ENCODE peak calls at places on chromosomes 11 and 22, in four cellular contexts. Z, O, F and V are unnamed samples.

GRCh38 chr11:33227578-33228261 is 29.5 kb upstream of the HIPK3 start:
- DNase-seq in O (no peak), Z (no peak), F (no peak), V (no peak)

GRCh38 chr11:6402561-6402981 is 12.3 kb downstream of the SMPD1 start:
- DNase-seq in F (no peak), O (no peak), Z (no peak), V (no peak)

GRCh38 chr11:3340025-3340424 is 38.9 kb downstream of the ZNF195 start:
- DNase-seq in Z (peak; percentile 10), O (no peak), F (peak; percentile 40), V (no peak)

GRCh38 chr11:36376888-36377758 is 81.0 kb downstream of the PRR5L start:
- DNase-seq in Z (no peak), O (no peak), F (no peak), V (peak; percentile 86)

GRCh38 chr11:11641581-11641980 is 19.8 kb upstream of the GALNT18 start:
- DNase-seq in F (no peak), Z (no peak), O (no peak), V (no peak)

GRCh38 chr11:23205156-23205871 is 345.0 kb upstream of the CCDC179 start:
- DNase-seq in O (no peak), F (no peak), Z (no peak), V (no peak)

GRCh38 chr11:36455658-36456111 is 54.4 kb downstream of the TRAF6 start:
- DNase-seq in Z (no peak), O (no peak), F (no peak), V (no peak)

GRCh38 chr11:109247071-109247470 is 174.9 kb upstream of the C11orf87 start:
- DNase-seq in O (no peak), F (no peak), Z (no peak), V (no peak)

GRCh38 chr11:95715777-95716241 is 73.8 kb downstream of the FAM76B start:
- DNase-seq in O (peak; percentile 3), F (no peak), Z (no peak), V (no peak)

GRCh38 chr11:83172551-83172950 is 15.6 kb downstream of the PCF11 start:
- DNase-seq in Z (no peak), O (no peak), F (no peak), V (no peak)

GRCh38 chr11:128687321-128687720 is 6.6 kb upstream of the FLI1 start:
- DNase-seq in F (peak; percentile 24), O (no peak), Z (no peak), V (peak; percentile 82)

GRCh38 chr11:1449516-1450270 is 36.9 kb downstream of the MOB2 start:
- DNase-seq in Z (no peak), F (no peak), O (no peak), V (no peak)

GRCh38 chr11:10294289-10294953 is 402 bp upstream of the SBF2 start:
- DNase-seq in O (no peak), Z (no peak), F (no peak), V (no peak)

GRCh38 chr11:69335010-69335409 is 41.1 kb downstream of the MYEOV start:
- DNase-seq in Z (no peak), F (no peak), O (no peak), V (no peak)

GRCh38 chr11:63672934-63673539 is 1.9 kb upstream of the ATL3 start:
- DNase-seq in O (peak; percentile 39), F (no peak), Z (no peak), V (no peak)

GRCh38 chr22:37803195-37803635 is 4.5 kb upstream of the GCAT start:
- DNase-seq in F (peak; percentile 86), O (peak; percentile 65), Z (no peak), V (no peak)

GRCh38 chr11:37040921-37041320 is 442.9 kb upstream of the RAG2 start:
- DNase-seq in F (no peak), O (no peak), Z (no peak), V (no peak)

GRCh38 chr11:97979741-97980140 is 1041.0 kb upstream of the CNTN5 start:
- DNase-seq in Z (no peak), F (no peak), O (no peak), V (no peak)

GRCh38 chr11:61384271-61385242 is 7.8 kb upstream of the TMEM216 start:
- DNase-seq in F (peak; percentile 43), O (peak; percentile 39), Z (no peak), V (peak; percentile 53)

GRCh38 chr11:17594686-17595192 is 47.7 kb downstream of the OTOG start:
- DNase-seq in F (no peak), Z (no peak), O (no peak), V (peak; percentile 24)

GRCh38 chr11:22337571-22338464 is at the start of gene SLC17A6:
- DNase-seq in Z (no peak), O (peak; percentile 21), F (no peak), V (no peak)

GRCh38 chr11:72378704-72379383 is 55.5 kb downstream of the CLPB start:
- DNase-seq in F (no peak), Z (no peak), O (no peak), V (no peak)

GRCh38 chr11:72381584-72382090 is 52.7 kb downstream of the CLPB start:
- DNase-seq in F (no peak), O (no peak), Z (no peak), V (no peak)

GRCh38 chr11:72377596-72377995 is 56.7 kb downstream of the CLPB start:
- DNase-seq in F (no peak), Z (no peak), O (no peak), V (no peak)

GRCh38 chr11:72380132-72380503 is 54.2 kb downstream of the CLPB start:
- DNase-seq in O (no peak), Z (no peak), F (no peak), V (no peak)

DNA sequence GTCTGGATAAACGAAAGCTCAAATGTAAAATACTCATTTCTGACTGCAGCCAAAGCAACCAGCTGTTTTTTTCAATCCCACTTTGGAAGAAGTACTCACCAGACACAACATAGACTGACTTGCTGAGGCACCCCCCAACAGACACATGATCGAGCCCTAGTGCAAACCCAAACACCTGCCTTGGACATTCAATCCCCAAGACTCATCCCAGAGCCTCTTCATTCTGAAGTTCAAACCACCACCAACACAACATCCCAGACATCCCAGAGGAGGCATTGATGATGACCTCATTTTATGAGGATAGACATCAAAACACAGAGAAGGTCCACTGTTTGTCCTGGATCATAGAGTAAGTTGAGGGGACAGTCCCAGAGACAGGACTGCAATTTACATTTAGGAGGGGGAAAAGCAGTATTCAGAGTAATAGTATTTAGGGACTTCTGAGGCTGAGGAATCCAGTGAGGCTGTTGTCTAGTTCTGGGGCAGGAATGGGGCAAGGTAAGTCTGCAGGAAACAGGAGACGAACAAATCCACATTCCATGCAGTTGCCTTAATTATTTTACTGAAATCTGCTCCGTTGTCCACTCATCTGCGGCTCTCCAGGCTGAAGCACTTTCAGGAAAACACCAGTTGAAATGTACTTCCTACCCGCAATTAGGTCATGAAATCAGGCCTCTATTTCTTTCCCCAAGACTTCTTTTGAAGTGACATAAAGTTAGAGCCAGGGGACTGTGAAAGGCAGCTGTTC is 54.8 kb downstream of the CLPB start:
- DNase-seq in F (no peak), Z (no peak), O (no peak), V (no peak)
- TF ChIP-seq FOSL1 in F (no peak), Z (no peak), O (no peak), V (no peak)

GRCh38 chr22:40485813-40486610 is 115.6 kb downstream of the SGSM3 start:
- DNase-seq in F (no peak), O (no peak), Z (no peak), V (no peak)
- TF ChIP-seq FOSL1 in F (no peak), O (no peak), Z (no peak), V (no peak)

DNA sequence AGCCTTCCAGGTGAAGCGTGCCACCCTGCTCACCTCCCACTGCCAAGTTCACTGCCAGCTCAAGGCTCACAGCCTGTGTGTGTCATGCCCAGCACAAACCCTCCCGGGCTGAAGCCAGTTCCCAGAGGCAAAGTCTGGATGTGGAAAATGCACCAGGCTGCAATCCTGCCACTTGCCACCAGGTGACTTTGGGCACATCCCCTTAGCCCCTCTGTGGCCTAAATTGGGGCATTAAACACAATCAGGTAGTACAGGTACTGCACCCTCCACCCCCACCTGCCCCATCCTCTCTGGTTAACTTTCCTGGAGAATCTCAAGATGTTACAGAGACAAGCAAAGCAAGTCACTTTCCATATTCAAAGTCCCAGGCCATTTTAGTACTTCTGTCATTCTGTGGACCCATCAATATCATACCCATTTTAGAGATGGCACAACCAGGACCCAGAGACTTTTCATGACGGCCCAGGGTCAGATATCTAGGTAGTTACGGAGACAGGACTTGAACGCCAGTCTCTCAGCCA is 1.8 kb upstream of the RASD2 start:
- DNase-seq in O (no peak), F (peak; percentile 40), Z (peak; percentile 33), V (peak; percentile 87)
- TF ChIP-seq FOSL1 in O (no peak), F (no peak), Z (no peak), V (no peak)

GRCh38 chr11:120139316-120140069 is 1.6 kb upstream of the TRIM29 start:
- DNase-seq in F (no peak), Z (no peak), O (no peak), V (peak; percentile 40)

GRCh38 chr11:120137611-120138521 is at the start of gene TRIM29:
- DNase-seq in O (no peak), F (peak; percentile 20), Z (no peak), V (peak; percentile 59)

GRCh38 chr11:120141144-120142071 is 3.5 kb upstream of the TRIM29 start:
- DNase-seq in Z (no peak), O (no peak), F (no peak), V (no peak)

GRCh38 chr11:120146413-120147093 is 8.6 kb upstream of the TRIM29 start:
- DNase-seq in O (no peak), F (no peak), Z (no peak), V (no peak)

DNA sequence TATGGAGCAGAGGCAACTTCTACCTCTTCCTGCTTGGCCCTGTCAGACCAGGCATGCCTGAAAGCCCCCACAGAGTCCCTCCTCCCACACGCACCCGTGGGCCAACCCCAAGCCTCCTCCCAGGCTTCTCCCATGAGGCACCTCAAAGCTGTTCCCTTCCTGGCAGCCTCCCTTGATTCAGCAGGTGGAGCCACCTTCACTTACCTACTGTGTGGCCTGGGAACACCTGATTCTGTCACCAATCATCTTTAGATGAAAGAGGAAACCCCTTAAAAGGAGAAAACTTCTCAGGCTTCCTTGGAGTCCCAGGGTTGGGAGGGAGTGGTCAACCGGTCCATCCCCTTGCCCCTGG is 4.1 kb upstream of the TRIM29 start:
- DNase-seq in O (no peak), Z (no peak), F (no peak), V (no peak)
- TF ChIP-seq FOSL1 in O (no peak), Z (no peak), F (no peak), V (no peak)